ENCODE peak calls at places on chromosomes 12 and 14, in four cellular contexts. F is NCI-H2107; L is mesothelial cell of epicardium; R is activated naive CD4-positive, alpha-beta T cell treated with anti-CD3 and anti-CD28 coated beads, Interleukin-2, amount 10 ng/mL, durations not matched to agents 7 days and 5 days. G is an unnamed sample.

GRCh38 chr12:112096070-112096469 is 12.5 kb downstream of the NAA25 start:
- DNase-seq in F (no peak), L (no peak), R (no peak), G (no peak)

GRCh38 chr12:32155911-32156585 is 49.4 kb downstream of the BICD1 start:
- DNase-seq in F (no peak), L (no peak), R (no peak), G (no peak)

GRCh38 chr14:51996148-51996746 is 6.9 kb downstream of the RTRAF start:
- DNase-seq in F (no peak), L (no peak), R (no peak), G (peak; percentile 39)

GRCh38 chr14:98897605-98898309 is 374.2 kb downstream of the BCL11B start:
- DNase-seq in F (no peak), L (no peak), R (no peak), G (no peak)

GRCh38 chr14:69693145-69693544 is 73.8 kb upstream of the SRSF5 start:
- DNase-seq in F (peak; percentile 64), L (no peak), R (no peak), G (no peak)

GRCh38 chr12:597926-598568 is 65.2 kb downstream of the NINJ2 start:
- DNase-seq in F (no peak), L (no peak), R (no peak), G (no peak)

GRCh38 chr12:54304187-54304810 is 3.5 kb upstream of the NFE2 start:
- DNase-seq in F (peak; percentile 72), L (no peak), R (peak; percentile 29), G (no peak)

GRCh38 chr12:67545298-67545697 is 103.2 kb upstream of the DYRK2 start:
- DNase-seq in F (no peak), L (no peak), R (no peak), G (no peak)

G was measured in mesendoderm.